ENCODE peak calls at places on chromosomes 2 and 18, in nine cellular contexts. Z, Y, C, B, N, P, W, S and Q are unnamed samples.

GRCh38 chr2:28613181-28613580 is 117.3 kb downstream of the PLB1 start:
- DNase-seq in S (no peak), Y (no peak), Z (peak), B (no peak), N (no peak), W (no peak), C (no peak), P (no peak), Q (peak)

GRCh38 chr2:217905395-217905794 is 97.4 kb downstream of the TNS1 start:
- DNase-seq in N (no peak), W (no peak), B (no peak), P (peak), S (no peak), Y (no peak), C (no peak), Z (no peak), Q (no peak)

GRCh38 chr2:129717560-129718128 is 261.8 kb upstream of the RAB6C start:
- DNase-seq in W (no peak), Z (peak), N (no peak), S (no peak), B (no peak), Y (peak), C (no peak), P (no peak), Q (no peak)

GRCh38 chr18:32907215-32907590 is 134.4 kb upstream of the KLHL14 start:
- DNase-seq in Y (no peak), W (no peak), N (no peak), S (no peak), C (no peak), P (no peak), B (no peak), Z (no peak), Q (no peak)

GRCh38 chr2:64317712-64318475 is 136.1 kb upstream of the LGALSL start:
- DNase-seq in W (no peak), N (no peak), Y (no peak), C (no peak), Z (no peak), B (no peak), S (no peak), P (no peak), Q (no peak)

GRCh38 chr2:45404807-45405297 is 206.2 kb downstream of the SRBD1 start:
- DNase-seq in S (no peak), P (no peak), Y (no peak), Z (peak), N (no peak), C (no peak), W (no peak), B (no peak), Q (no peak)

GRCh38 chr2:221999702-222000101 is 299.1 kb downstream of the PAX3 start:
- DNase-seq in W (no peak), B (no peak), S (peak), P (peak), Z (no peak), Y (peak), C (no peak), N (no peak), Q (no peak)

GRCh38 chr18:39742015-39742466 is 2176.4 kb upstream of the CELF4 start:
- DNase-seq in P (no peak), Z (no peak), C (no peak), N (no peak), Y (no peak), W (no peak), B (peak), S (no peak), Q (no peak)

GRCh38 chr2:6412533-6413085 is 453.1 kb downstream of the CMPK2 start:
- DNase-seq in C (no peak), Z (no peak), Y (no peak), N (no peak), W (no peak), P (peak), B (no peak), S (no peak), Q (no peak)

GRCh38 chr2:126932966-126933555 is 34.4 kb downstream of the TEX51 start:
- DNase-seq in C (no peak), Y (no peak), B (no peak), N (no peak), W (no peak), Z (no peak), S (no peak), P (no peak), Q (no peak)

GRCh38 chr18:60067426-60068210 is 167.8 kb downstream of the PMAIP1 start:
- DNase-seq in W (no peak), Z (no peak), P (no peak), C (no peak), Y (no peak), B (peak), N (no peak), S (no peak), Q (no peak)